ENCODE peak calls at places on chromosomes 13 and 19, in six cellular contexts. Z is lower lobe of right lung, Y is AG09309, L is astrocyte, P is nephron progenitor cell, A is mucosa of descending colon. M is an unnamed sample.
A peak's percentile ranks its signal among the peaks of the same experiment; 100 is the strongest.

GRCh38 chr19:47013041-47013517 is 6.6 kb upstream of the NPAS1 start:
- DNase-seq in Z (peak; percentile 86), Y (peak; percentile 3), L (peak; percentile 15), P (peak; percentile 88), A (peak; percentile 77), M (peak; percentile 85)

GRCh38 chr19:51807111-51807701 is 12.2 kb downstream of the FPR3 start:
- DNase-seq in Z (peak; percentile 62), Y (no peak), L (no peak), P (no peak), A (peak; percentile 55), M (no peak)

GRCh38 chr19:1265611-1266115 is 3.5 kb upstream of the CIRBP start:
- DNase-seq in Z (peak; percentile 80), Y (no peak), L (peak; percentile 62), P (no peak), A (peak; percentile 91), M (peak; percentile 33)

GRCh38 chr13:23718916-23719470 is 148.8 kb downstream of the TNFRSF19 start:
- DNase-seq in Z (no peak), Y (no peak), L (no peak), P (no peak), A (no peak), M (no peak)

GRCh38 chr13:97583884-97584497 is 150.0 kb downstream of the RAP2A start:
- DNase-seq in Z (no peak), Y (no peak), L (no peak), P (no peak), A (no peak), M (no peak)

GRCh38 chr19:44212865-44213346 is 574 bp downstream of the ZNF227 start:
- DNase-seq in Z (no peak), Y (no peak), L (peak; percentile 30), P (no peak), A (no peak), M (no peak)

GRCh38 chr13:46893820-46894533 is 2.9 kb downstream of the HTR2A start:
- DNase-seq in Z (peak; percentile 83), Y (no peak), L (no peak), P (peak; percentile 85), A (peak; percentile 65), M (peak; percentile 82)

GRCh38 chr13:29676535-29676934 is 81.0 kb upstream of the SLC7A1 start:
- DNase-seq in Z (no peak), Y (no peak), L (peak; percentile 39), P (no peak), A (no peak), M (no peak)

GRCh38 chr19:33246729-33247440 is 21.2 kb upstream of the SLC7A10 start:
- DNase-seq in Z (peak; percentile 35), Y (no peak), L (no peak), P (no peak), A (peak; percentile 37), M (no peak)

GRCh38 chr19:2507109-2507508 is 31.2 kb downstream of the GADD45B start:
- DNase-seq in Z (no peak), Y (no peak), L (peak; percentile 41), P (no peak), A (no peak), M (peak; percentile 64)

GRCh38 chr13:43785681-43786471 is 896 bp downstream of the ENOX1 start:
- DNase-seq in Z (peak; percentile 60), Y (no peak), L (peak; percentile 55), P (peak; percentile 72), A (peak; percentile 71), M (peak; percentile 53)

GRCh38 chr19:1249298-1249989 is 1.1 kb downstream of the MIDN start:
- DNase-seq in Z (peak; percentile 97), Y (peak; percentile 87), L (peak; percentile 84), P (peak; percentile 95), A (peak; percentile 97), M (peak; percentile 99)

GRCh38 chr19:8643860-8644653 is 13.6 kb downstream of the NFILZ start:
- DNase-seq in Z (no peak), Y (no peak), L (no peak), P (no peak), A (no peak), M (no peak)

GRCh38 chr13:100156786-100157185 is 67.9 kb downstream of the PCCA start:
- DNase-seq in Z (no peak), Y (peak; percentile 13), L (peak; percentile 57), P (no peak), A (no peak), M (no peak)

GRCh38 chr19:19458110-19458816 is 52.8 kb downstream of the GATAD2A start:
- DNase-seq in Z (peak; percentile 13), Y (no peak), L (no peak), P (no peak), A (peak; percentile 37), M (no peak)

GRCh38 chr19:28234637-28235036 is 978.3 kb downstream of the UQCRFS1 start:
- DNase-seq in Z (no peak), Y (peak; percentile 10), L (peak; percentile 74), P (no peak), A (no peak), M (no peak)

GRCh38 chr19:28242317-28242927 is 970.5 kb downstream of the UQCRFS1 start:
- DNase-seq in Z (no peak), Y (no peak), L (no peak), P (peak; percentile 38), A (no peak), M (no peak)

GRCh38 chr19:28244966-28245365 is 968.0 kb downstream of the UQCRFS1 start:
- DNase-seq in Z (no peak), Y (no peak), L (no peak), P (no peak), A (no peak), M (no peak)

GRCh38 chr19:28235606-28236125 is 977.3 kb downstream of the UQCRFS1 start:
- DNase-seq in Z (no peak), Y (no peak), L (no peak), P (no peak), A (no peak), M (no peak)

DNA sequence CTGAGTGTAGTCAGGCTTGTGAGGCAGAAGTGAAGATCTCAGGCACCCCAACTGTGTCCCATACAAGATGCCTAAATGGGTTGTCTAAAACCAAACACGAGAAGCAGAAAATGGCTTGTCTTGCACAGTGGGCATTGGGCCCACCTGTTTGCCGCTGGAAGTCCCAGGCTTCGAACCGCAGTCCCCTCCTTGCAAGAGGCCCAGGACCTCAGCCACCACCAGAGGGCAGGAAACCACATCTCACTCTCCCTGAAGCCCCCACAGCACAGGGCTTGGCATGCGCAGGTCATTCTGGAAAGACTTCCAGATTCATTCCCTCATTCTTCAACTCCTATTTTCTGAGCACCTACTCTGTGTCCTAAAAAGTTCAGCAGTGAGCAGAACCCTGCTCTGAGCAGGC is 973.7 kb downstream of the UQCRFS1 start:
- DNase-seq in Z (no peak), Y (no peak), L (no peak), P (peak; percentile 61), A (no peak), M (no peak)
- TF ChIP-seq CTCF in Z (no peak), Y (peak; percentile 47), L (peak; percentile 13), P (peak; percentile 64), A (no peak), M (no peak)

GRCh38 chr19:23404676-23405075 is 9.4 kb upstream of the ZNF91 start:
- DNase-seq in Z (no peak), Y (no peak), L (no peak), P (no peak), A (no peak), M (no peak)

GRCh38 chr19:23402388-23402787 is 7.1 kb upstream of the ZNF91 start:
- DNase-seq in Z (no peak), Y (no peak), L (no peak), P (no peak), A (no peak), M (no peak)

GRCh38 chr19:23401086-23401485 is 5.8 kb upstream of the ZNF91 start:
- DNase-seq in Z (no peak), Y (no peak), L (no peak), P (no peak), A (no peak), M (no peak)

GRCh38 chr19:23403024-23403423 is 7.8 kb upstream of the ZNF91 start:
- DNase-seq in Z (no peak), Y (no peak), L (no peak), P (no peak), A (no peak), M (no peak)

DNA sequence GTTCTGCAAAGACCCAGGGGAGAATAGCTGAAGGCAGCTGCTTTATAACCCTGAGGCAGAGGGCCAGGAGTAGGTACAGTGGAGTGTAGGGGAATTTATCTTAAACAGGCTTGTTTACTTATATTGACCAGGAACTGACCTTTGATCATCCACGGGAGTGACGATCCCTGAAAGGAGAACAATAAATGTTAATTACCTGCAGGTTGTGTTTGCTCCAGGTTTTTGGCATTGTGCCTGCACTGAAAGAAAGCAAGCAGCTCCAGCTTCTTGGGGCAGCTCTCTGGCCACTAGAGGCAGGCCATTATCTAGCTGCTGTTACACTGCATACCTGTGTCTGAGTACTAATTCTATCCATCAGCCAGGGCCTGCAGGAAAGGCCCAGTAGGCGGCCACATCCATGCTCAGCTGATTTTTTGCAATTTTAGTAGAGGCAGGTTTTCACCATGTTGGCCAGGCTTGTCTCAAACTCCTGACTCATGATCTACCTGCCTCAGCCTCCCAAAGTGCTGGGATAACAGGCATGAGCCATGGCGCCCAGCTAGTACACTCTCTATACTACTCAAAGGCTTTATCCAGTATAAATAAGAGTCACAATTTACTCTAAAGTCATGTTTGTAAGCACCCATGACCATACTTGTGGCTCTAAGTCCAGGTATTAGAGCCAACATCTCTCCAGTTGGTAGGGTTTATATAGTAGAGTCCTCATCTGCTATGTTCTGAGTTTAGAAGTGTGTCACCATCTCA is 8.5 kb upstream of the ZNF91 start:
- DNase-seq in Z (no peak), Y (no peak), L (no peak), P (no peak), A (peak; percentile 67), M (no peak)
- TF ChIP-seq CTCF in Z (no peak), Y (no peak), L (no peak), P (no peak), A (peak; percentile 71), M (no peak)

DNA sequence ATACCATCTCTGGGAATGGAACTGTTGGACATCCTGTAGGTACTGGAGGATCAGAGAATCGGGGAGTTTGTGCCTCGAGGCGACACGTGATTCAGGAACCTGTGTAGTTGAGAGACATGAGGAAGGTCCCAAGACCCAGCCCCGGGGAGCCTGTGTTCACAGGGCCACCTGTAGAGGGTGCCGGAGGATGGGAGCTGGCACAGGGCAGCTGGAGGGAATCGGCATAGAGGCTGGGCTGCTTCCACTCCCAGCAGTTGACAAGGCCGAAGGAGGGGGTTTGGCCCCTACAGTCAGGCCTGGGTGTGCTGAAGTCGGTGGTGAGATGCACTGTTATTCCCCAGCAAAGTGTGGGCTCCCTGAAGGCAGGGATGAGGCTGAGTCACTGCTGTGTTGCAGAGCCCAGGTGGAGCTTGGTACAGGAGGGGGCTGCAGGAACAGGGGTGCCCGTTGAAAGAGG is 2.5 kb upstream of the ISYNA1 start:
- DNase-seq in Z (no peak), Y (no peak), L (no peak), P (no peak), A (no peak), M (no peak)
- TF ChIP-seq CTCF in Z (peak; percentile 28), Y (peak; percentile 25), L (no peak), P (no peak), A (no peak), M (peak; percentile 56)

GRCh38 chr19:38673030-38673429 is 25.6 kb downstream of the ACTN4 start:
- DNase-seq in Z (no peak), Y (no peak), L (no peak), P (no peak), A (no peak), M (no peak)

GRCh38 chr19:38676878-38677646 is 29.6 kb downstream of the ACTN4 start:
- DNase-seq in Z (no peak), Y (no peak), L (no peak), P (no peak), A (peak; percentile 34), M (no peak)

GRCh38 chr19:38676023-38676877 is 28.8 kb downstream of the ACTN4 start:
- DNase-seq in Z (no peak), Y (no peak), L (peak; percentile 85), P (no peak), A (no peak), M (no peak)

GRCh38 chr19:38674388-38675133 is 27.1 kb downstream of the ACTN4 start:
- DNase-seq in Z (no peak), Y (no peak), L (peak; percentile 60), P (no peak), A (no peak), M (no peak)

GRCh38 chr19:38675611-38676010 is 28.2 kb downstream of the ACTN4 start:
- DNase-seq in Z (no peak), Y (no peak), L (no peak), P (no peak), A (no peak), M (no peak)
- TF ChIP-seq CTCF in Z (no peak), Y (no peak), L (no peak), P (no peak), A (no peak), M (no peak)

M was measured in GM13977.